ENCODE peak calls at places on chromosomes 5 and 9, in four cellular contexts. K is IMR-90, G is bronchial epithelial cell, E is A673. S is an unnamed sample.

GRCh38 chr5:104367978-104368377 is 805.4 kb upstream of the NUDT12 start:
- DNase-seq in K (no peak), G (no peak), E (no peak), S (no peak)

GRCh38 chr5:45189481-45189880 is 380.7 kb downstream of the MRPS30 start:
- DNase-seq in K (no peak), G (no peak), E (no peak), S (peak)

GRCh38 chr5:171310334-171310815 is 1.3 kb downstream of the TLX3 start:
- DNase-seq in K (no peak), G (no peak), E (no peak), S (no peak)

GRCh38 chr5:94674841-94675382 is 56.4 kb downstream of the SLF1 start:
- DNase-seq in K (peak), G (peak), E (peak), S (peak)

GRCh38 chr9:132806723-132807421 is 71.2 kb downstream of the AK8 start:
- DNase-seq in K (no peak), G (no peak), E (no peak), S (peak)

GRCh38 chr5:153824909-153825308 is 213.8 kb downstream of the FAM114A2 start:
- DNase-seq in K (no peak), G (no peak), E (no peak), S (no peak)

GRCh38 chr5:178196413-178196812 is 7.9 kb upstream of the HNRNPAB start:
- DNase-seq in K (no peak), G (no peak), E (no peak), S (no peak)

GRCh38 chr5:111099058-111099778 is 7.1 kb downstream of the WDR36 start:
- DNase-seq in K (peak), G (no peak), E (no peak), S (no peak)

GRCh38 chr5:14339467-14339866 is 196.3 kb downstream of the TRIO start:
- DNase-seq in K (no peak), G (no peak), E (no peak), S (no peak)

GRCh38 chr9:87276327-87276841 is 221.3 kb upstream of the DAPK1 start:
- DNase-seq in K (peak), G (peak), E (peak), S (no peak)

GRCh38 chr9:114906922-114907571 is 23.3 kb downstream of the TNFSF8 start:
- DNase-seq in K (peak), G (peak), E (peak), S (peak)

GRCh38 chr5:64671678-64672077 is 18.6 kb upstream of the SHISAL2B start:
- DNase-seq in K (no peak), G (no peak), E (no peak), S (no peak)

GRCh38 chr5:14270212-14270702 is 127.1 kb downstream of the TRIO start:
- DNase-seq in K (peak), G (peak), E (peak), S (peak)

GRCh38 chr9:126403451-126403850 is 76.8 kb downstream of the MVB12B start:
- DNase-seq in K (peak), G (no peak), E (no peak), S (no peak)

GRCh38 chr9:121259498-121259897 is 8.5 kb upstream of the GSN start:
- DNase-seq in K (no peak), G (no peak), E (no peak), S (no peak)

GRCh38 chr5:36724429-36725332 is 118.3 kb downstream of the SLC1A3 start:
- DNase-seq in K (no peak), G (no peak), E (peak), S (peak)

GRCh38 chr5:172455511-172456061 is 1.3 kb upstream of the SH3PXD2B start:
- DNase-seq in K (peak), G (no peak), E (no peak), S (peak)

GRCh38 chr5:31133488-31133887 is 60.0 kb upstream of the CDH6 start:
- DNase-seq in K (peak), G (peak), E (peak), S (peak)

GRCh38 chr9:116855881-116856662 is 169.0 kb downstream of the TRIM32 start:
- DNase-seq in K (no peak), G (peak), E (no peak), S (no peak)

GRCh38 chr5:157372472-157372822 is 87.6 kb upstream of the NIPAL4 start:
- DNase-seq in K (no peak), G (no peak), E (no peak), S (no peak)

GRCh38 chr5:173885481-173886010 is 2.6 kb upstream of the CPEB4 start:
- DNase-seq in K (no peak), G (no peak), E (no peak), S (no peak)

GRCh38 chr9:128550770-128551651 is 1.4 kb upstream of the SPTAN1 start:
- DNase-seq in K (peak), G (peak), E (no peak), S (peak)

GRCh38 chr9:133059623-133060022 is 2.2 kb upstream of the CEL start:
- DNase-seq in K (no peak), G (peak), E (no peak), S (no peak)

GRCh38 chr9:111067472-111067871 is 29.2 kb upstream of the LPAR1 start:
- DNase-seq in K (no peak), G (no peak), E (no peak), S (no peak)

GRCh38 chr5:97979740-97980139 is 793.7 kb upstream of the RGMB start:
- DNase-seq in K (peak), G (no peak), E (peak), S (no peak)

GRCh38 chr5:10307206-10308148 is at the start of gene CMBL:
- DNase-seq in K (peak), G (peak), E (peak), S (no peak)

GRCh38 chr5:177098103-177098771 is 11.5 kb downstream of the FGFR4 start:
- DNase-seq in K (peak), G (no peak), E (no peak), S (peak)

GRCh38 chr5:33936004-33936380 is 194 bp upstream of the RXFP3 start:
- DNase-seq in K (peak), G (peak), E (peak), S (no peak)

GRCh38 chr9:93659837-93660177 is 83.4 kb downstream of the PHF2 start:
- DNase-seq in K (peak), G (peak), E (no peak), S (no peak)

GRCh38 chr9:117763314-117763713 is 59.1 kb downstream of the TLR4 start:
- DNase-seq in K (no peak), G (peak), E (peak), S (no peak)

GRCh38 chr5:124133406-124133805 is 613.0 kb downstream of the ZNF608 start:
- DNase-seq in K (no peak), G (no peak), E (no peak), S (no peak)

GRCh38 chr5:91016954-91017690 is 366.0 kb downstream of the ARRDC3 start:
- DNase-seq in K (peak), G (peak), E (no peak), S (no peak)

GRCh38 chr9:134035041-134036039 is 10.1 kb downstream of the BRD3OS start:
- DNase-seq in K (no peak), G (no peak), E (no peak), S (no peak)

GRCh38 chr5:103934303-103934702 is 371.7 kb upstream of the NUDT12 start:
- DNase-seq in K (no peak), G (no peak), E (no peak), S (no peak)

GRCh38 chr5:83000448-83000847 is 76.7 kb downstream of the TMEM167A start:
- DNase-seq in K (peak), G (peak), E (peak), S (no peak)

DNA sequence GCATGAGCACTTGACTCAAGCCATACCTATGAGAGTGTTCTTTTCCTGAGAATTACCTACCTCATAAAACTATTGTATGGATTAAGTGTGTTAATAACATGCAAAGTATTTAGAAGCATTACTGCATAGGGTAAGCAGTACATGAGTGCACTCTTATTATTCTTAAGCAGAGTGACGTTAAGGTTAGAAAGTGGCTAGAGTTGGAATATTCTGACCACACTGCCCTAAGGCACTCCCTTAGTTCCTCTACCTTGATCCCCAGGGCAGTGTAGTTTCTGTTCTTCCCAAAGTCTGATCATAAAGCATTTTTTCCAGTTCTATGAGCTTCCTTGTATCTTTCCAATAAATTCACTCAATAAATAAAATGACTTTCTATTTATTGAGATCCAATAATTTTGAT is 189.2 kb downstream of the PCSK1 start:
- DNase-seq in K (no peak), G (no peak), E (no peak), S (no peak)
- H3K4me3 ChIP-seq in K (no peak), G (no peak), E (no peak), S (no peak)

GRCh38 chr5:168291961-168292782 is 727 bp downstream of the WWC1 start:
- DNase-seq in K (peak), G (no peak), E (no peak), S (no peak)

GRCh38 chr5:168291281-168291960 is at the start of gene WWC1:
- DNase-seq in K (peak), G (peak), E (peak), S (no peak)

GRCh38 chr5:168290902-168291280 is 554 bp upstream of the WWC1 start:
- DNase-seq in K (no peak), G (no peak), E (no peak), S (no peak)

GRCh38 chr5:168295574-168296201 is 4.2 kb downstream of the WWC1 start:
- DNase-seq in K (peak), G (peak), E (peak), S (no peak)

GRCh38 chr5:168292783-168293696 is 1.6 kb downstream of the WWC1 start:
- DNase-seq in K (no peak), G (no peak), E (no peak), S (no peak)
- H3K4me3 ChIP-seq in K (peak), G (peak), E (peak), S (no peak)

GRCh38 chr9:136648746-136649145 is 14.0 kb upstream of the EGFL7 start:
- DNase-seq in K (no peak), G (no peak), E (no peak), S (no peak)
- H3K4me3 ChIP-seq in K (no peak), G (no peak), E (no peak), S (no peak)

DNA sequence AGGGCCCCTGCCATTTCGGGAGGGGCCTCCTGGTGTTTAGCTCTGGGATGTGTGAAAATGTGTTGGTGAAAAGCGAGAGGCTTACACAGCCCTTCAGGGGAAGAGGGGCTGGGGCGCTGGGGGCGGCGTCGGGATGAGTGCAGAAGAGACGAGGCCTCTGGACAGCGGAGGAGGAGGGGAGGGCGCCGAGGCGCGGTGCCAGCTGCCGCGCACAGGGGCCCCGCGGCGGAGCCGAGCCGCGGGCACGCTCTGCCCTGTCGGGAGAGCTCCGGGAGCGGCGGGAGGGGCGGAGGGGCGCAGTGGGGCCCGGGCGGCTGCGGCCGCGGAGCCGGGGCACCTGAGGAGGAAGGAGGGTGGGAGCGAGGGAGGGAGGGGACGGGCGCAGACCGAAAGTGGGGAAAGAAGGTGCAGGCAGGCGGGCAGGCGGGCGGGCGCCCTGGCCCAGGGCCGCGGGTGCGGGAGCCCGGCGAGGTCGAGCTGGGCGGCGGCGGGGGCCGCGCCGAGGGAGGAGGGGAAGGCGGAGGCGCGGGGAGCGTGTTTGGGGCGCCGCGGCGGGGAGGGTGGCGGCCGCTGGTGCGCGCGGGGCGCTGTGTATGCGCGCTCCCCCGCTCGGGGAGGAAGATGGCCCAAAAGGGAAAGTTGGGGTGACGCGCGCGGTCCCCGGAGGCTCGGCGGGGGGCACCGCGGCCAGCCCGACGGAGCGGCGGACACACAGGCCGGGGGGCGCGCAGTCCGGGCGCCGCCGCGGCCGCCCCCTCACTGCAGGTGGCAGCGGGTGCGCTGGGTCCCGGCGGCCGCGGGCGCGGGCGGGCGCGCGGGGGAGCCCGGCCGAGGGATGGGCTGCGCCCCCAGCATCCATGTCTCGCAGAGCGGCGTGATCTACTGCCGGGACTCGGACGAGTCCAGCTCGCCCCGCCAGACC is at the start of gene PDE8B:
- DNase-seq in K (no peak), G (no peak), E (no peak), S (no peak)
- H3K4me3 ChIP-seq in K (peak), G (no peak), E (peak), S (peak)